ENCODE peak calls at places on chromosomes 16 and 17, in eight cellular contexts. V, X, Q, W, M, R, T and F are unnamed samples.
A peak's percentile ranks its signal among the peaks of the same experiment; 100 is the strongest.

GRCh38 chr16:84024854-84025253 is 17.7 kb downstream of the SLC38A8 start:
- DNase-seq in V (no peak), X (no peak), Q (no peak), W (no peak), M (no peak), R (no peak), T (peak; percentile 68), F (no peak)

GRCh38 chr17:50923611-50924010 is 57.5 kb upstream of the TOB1 start:
- DNase-seq in V (peak; percentile 31), X (no peak), Q (no peak), W (no peak), M (no peak), R (no peak), T (no peak), F (no peak)

GRCh38 chr16:70349783-70350182 is 3.1 kb downstream of the DDX19A start:
- DNase-seq in V (no peak), X (no peak), Q (no peak), W (no peak), M (no peak), R (no peak), T (no peak), F (no peak)

GRCh38 chr17:80029235-80029974 is 6.3 kb downstream of the TBC1D16 start:
- DNase-seq in V (no peak), X (no peak), Q (no peak), W (no peak), M (no peak), R (peak; percentile 30), T (peak; percentile 91), F (peak; percentile 43)

GRCh38 chr16:78142784-78143183 is 43.3 kb downstream of the WWOX start:
- DNase-seq in V (no peak), X (no peak), Q (no peak), W (no peak), M (no peak), R (no peak), T (no peak), F (no peak)

GRCh38 chr17:45409659-45410076 is 23.0 kb downstream of the ARHGAP27 start:
- DNase-seq in V (no peak), X (no peak), Q (peak; percentile 39), W (no peak), M (no peak), R (no peak), T (no peak), F (no peak)

GRCh38 chr17:81121841-81122733 is 43.2 kb upstream of the PVALEF start:
- DNase-seq in V (no peak), X (no peak), Q (no peak), W (no peak), M (no peak), R (no peak), T (no peak), F (no peak)

GRCh38 chr16:19578378-19578851 is 22.9 kb downstream of the VPS35L start:
- DNase-seq in V (no peak), X (no peak), Q (no peak), W (no peak), M (no peak), R (peak; percentile 92), T (no peak), F (no peak)

GRCh38 chr17:54172654-54173316 is 350.1 kb downstream of the KIF2B start:
- DNase-seq in V (peak; percentile 55), X (no peak), Q (no peak), W (no peak), M (no peak), R (peak; percentile 19), T (no peak), F (no peak)